ENCODE peak calls at places on chromosomes 11 and 22, in five cellular contexts. T is cardiac muscle cell, Q is keratinocyte, H is fibroblast of lung, K is astrocyte. O is an unnamed sample. For H3K36me3, the result is how much of the 10 kb centered on the place peaks cover.

GRCh38 chr22:30863161-30863833 is 105.3 kb downstream of the MORC2 start:
- DNase-seq in T (peak), Q (no peak), H (no peak), K (peak), O (no peak)

GRCh38 chr22:21038405-21038804 is 6.0 kb upstream of the SLC7A4 start:
- DNase-seq in T (peak), Q (no peak), H (peak), K (peak), O (no peak)

GRCh38 chr11:77819921-77820564 is 479 bp downstream of the RSF1 start:
- DNase-seq in T (peak), Q (no peak), H (peak), K (peak), O (no peak)

GRCh38 chr22:44284711-44285110 is 28.0 kb downstream of the SHISAL1 start:
- DNase-seq in T (no peak), Q (no peak), H (no peak), K (no peak), O (no peak)

GRCh38 chr11:6156628-6157367 is 13.3 kb downstream of the OR52B2 start:
- DNase-seq in T (no peak), Q (no peak), H (no peak), K (no peak), O (no peak)

GRCh38 chr22:30381250-30381649 is 6.0 kb downstream of the RNF215 start:
- DNase-seq in T (no peak), Q (no peak), H (no peak), K (no peak), O (no peak)

GRCh38 chr11:2693271-2693833 is 6.4 kb downstream of the KCNQ1OT1 start:
- DNase-seq in T (no peak), Q (no peak), H (no peak), K (no peak), O (no peak)

GRCh38 chr22:35915477-35916013 is 113.1 kb downstream of the RBFOX2 start:
- DNase-seq in T (no peak), Q (no peak), H (peak), K (peak), O (no peak)

GRCh38 chr11:40958707-40959106 is 500.7 kb downstream of the LRRC4C start:
- DNase-seq in T (no peak), Q (no peak), H (no peak), K (no peak), O (no peak)

GRCh38 chr22:22171357-22172218 is 73.0 kb upstream of the VPREB1 start:
- DNase-seq in T (no peak), Q (no peak), H (no peak), K (no peak), O (no peak)

GRCh38 chr11:12684821-12685220 is 10.6 kb downstream of the TEAD1 start:
- DNase-seq in T (no peak), Q (no peak), H (no peak), K (no peak), O (no peak)

GRCh38 chr11:11425806-11426205 is 72.8 kb upstream of the CSNK2A3 start:
- DNase-seq in T (no peak), Q (no peak), H (no peak), K (no peak), O (no peak)

GRCh38 chr22:16960884-16961249 is 47.2 kb downstream of the GAB4 start:
- DNase-seq in T (no peak), Q (no peak), H (no peak), K (no peak), O (no peak)

GRCh38 chr11:86551286-86551685 is 121.1 kb downstream of the ME3 start:
- DNase-seq in T (no peak), Q (no peak), H (peak), K (peak), O (peak)

GRCh38 chr11:66409226-66409625 is 11.6 kb upstream of the NPAS4 start:
- DNase-seq in T (no peak), Q (no peak), H (no peak), K (no peak), O (no peak)

GRCh38 chr11:113796663-113797259 is 17.2 kb downstream of the CLDN25 start:
- DNase-seq in T (peak), Q (peak), H (peak), K (peak), O (no peak)

GRCh38 chr11:34855754-34856095 is 60.5 kb downstream of the APIP start:
- DNase-seq in T (no peak), Q (no peak), H (no peak), K (no peak), O (no peak)

GRCh38 chr11:128290106-128290840 is 297.1 kb downstream of the ETS1 start:
- DNase-seq in T (peak), Q (no peak), H (peak), K (peak), O (peak)

GRCh38 chr11:131916633-131917032 is 546.2 kb downstream of the NTM start:
- DNase-seq in T (no peak), Q (no peak), H (peak), K (no peak), O (no peak)

GRCh38 chr11:123197711-123198110 is 2.7 kb upstream of the CLMP start:
- DNase-seq in T (no peak), Q (peak), H (peak), K (peak), O (peak)

GRCh38 chr22:37912171-37912570 is 6.1 kb downstream of the MICALL1 start:
- DNase-seq in T (no peak), Q (no peak), H (no peak), K (no peak), O (no peak)

GRCh38 chr22:46653596-46653995 is 33.4 kb downstream of the GRAMD4 start:
- DNase-seq in T (no peak), Q (no peak), H (no peak), K (no peak), O (no peak)

GRCh38 chr11:36394056-36394455 is 98.0 kb downstream of the PRR5L start:
- DNase-seq in T (no peak), Q (no peak), H (no peak), K (no peak), O (no peak)

GRCh38 chr22:16988257-16988656 is 19.8 kb downstream of the GAB4 start:
- DNase-seq in T (no peak), Q (no peak), H (no peak), K (no peak), O (no peak)

GRCh38 chr11:118263694-118264567 is at the start of gene MPZL2:
- DNase-seq in T (peak), Q (peak), H (no peak), K (no peak), O (no peak)

GRCh38 chr22:37169947-37170688 is 17.9 kb downstream of the C1QTNF6 start:
- DNase-seq in T (no peak), Q (no peak), H (no peak), K (no peak), O (no peak)

GRCh38 chr11:97567801-97568200 is 1178.0 kb downstream of the JRKL start:
- DNase-seq in T (no peak), Q (no peak), H (no peak), K (no peak), O (no peak)

GRCh38 chr11:35337136-35337918 is 82.0 kb downstream of the SLC1A2 start:
- DNase-seq in T (no peak), Q (peak), H (peak), K (peak), O (peak)

GRCh38 chr22:44459041-44459440 is 39.0 kb downstream of the RTL6 start:
- DNase-seq in T (no peak), Q (no peak), H (no peak), K (no peak), O (no peak)

GRCh38 chr11:58165504-58166106 is 23.3 kb upstream of the OR9Q2 start:
- DNase-seq in T (no peak), Q (no peak), H (no peak), K (no peak), O (no peak)

DNA sequence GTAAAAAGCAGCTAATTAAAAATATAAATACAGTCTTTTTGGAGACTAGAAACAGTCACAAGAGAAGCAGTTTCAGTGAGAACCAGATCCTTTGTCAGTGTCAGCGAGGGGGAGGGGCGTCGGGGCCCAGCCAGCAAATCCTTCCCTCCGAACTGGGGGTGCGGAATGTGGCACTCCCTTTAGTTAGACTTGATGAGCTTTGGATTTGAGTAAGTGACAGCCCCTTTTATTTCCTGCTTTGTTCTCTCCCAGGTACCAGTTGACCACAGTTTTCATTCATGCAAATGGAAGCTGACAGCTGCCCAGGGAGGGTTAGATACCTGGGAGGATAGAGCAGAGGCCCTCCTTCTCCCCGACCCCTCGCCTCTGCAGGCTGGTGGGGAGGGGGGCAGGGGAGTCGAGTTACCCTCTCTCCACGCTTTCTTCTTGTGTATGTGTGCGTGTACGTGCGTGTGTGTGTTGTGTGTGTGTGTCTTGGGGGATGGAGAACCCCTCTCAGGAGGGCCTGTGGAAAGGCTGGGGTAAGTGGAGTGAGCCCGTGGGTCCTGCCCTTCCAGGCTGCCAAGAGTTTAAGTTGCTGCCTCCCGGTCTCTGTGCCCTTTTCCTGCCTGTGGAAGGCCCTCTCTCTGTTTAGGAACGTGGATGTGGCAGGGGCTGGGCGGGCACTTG is 38.3 kb downstream of the PTPRJ start:
- DNase-seq in T (peak), Q (no peak), H (no peak), K (no peak), O (no peak)
- H3K4me3 ChIP-seq in T (no peak), Q (no peak), H (no peak), K (no peak), O (no peak)

DNA sequence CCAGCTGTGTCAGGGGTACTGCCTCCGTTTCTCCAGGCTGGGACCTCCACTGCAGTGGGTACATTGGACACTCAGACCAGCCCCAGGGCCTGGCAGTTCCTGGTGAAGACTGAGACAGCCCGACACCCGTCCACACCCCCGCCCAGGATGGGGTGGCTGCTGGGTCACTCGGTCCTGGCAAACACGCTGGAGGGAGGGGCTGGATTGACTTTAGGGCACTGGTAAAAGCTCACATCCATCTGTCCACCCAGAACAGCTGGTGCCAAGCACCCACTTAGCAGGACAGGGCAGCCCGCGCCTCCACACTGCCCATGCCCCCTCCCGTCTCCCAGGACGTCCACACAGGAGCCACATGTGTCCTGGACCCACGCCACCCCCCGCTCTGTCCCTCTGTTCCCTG is 10.7 kb upstream of the TBX1 start:
- DNase-seq in T (no peak), Q (no peak), H (no peak), K (no peak), O (no peak)
- TF ChIP-seq CTCF in T (no peak), Q (no peak), H (no peak), K (no peak), O (no peak)

DNA sequence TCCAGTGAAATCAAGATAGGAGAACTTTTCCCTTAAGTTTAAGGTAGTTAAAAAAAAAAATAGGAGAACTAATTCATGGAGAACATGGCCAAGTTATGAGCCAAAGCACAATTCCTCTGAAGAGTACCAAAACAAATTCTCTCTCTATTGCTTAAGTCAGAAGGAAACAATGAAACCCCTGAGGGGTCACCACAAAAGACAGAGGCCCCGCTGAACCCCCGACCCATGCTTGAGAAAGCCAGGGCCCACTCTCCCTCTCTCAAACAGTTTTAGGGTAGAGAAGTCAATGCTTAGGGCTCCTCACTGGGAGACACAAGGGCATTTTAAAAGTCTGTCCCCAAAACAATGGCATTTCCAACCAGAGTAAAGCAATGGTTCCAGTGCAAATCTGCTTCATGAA is 26.9 kb downstream of the PPP2R1B start:
- DNase-seq in T (no peak), Q (no peak), H (no peak), K (no peak), O (no peak)
- H3K36me3 ChIP-seq in T (under half), Q (under half), H (under half), K (under half), O (under half)

DNA sequence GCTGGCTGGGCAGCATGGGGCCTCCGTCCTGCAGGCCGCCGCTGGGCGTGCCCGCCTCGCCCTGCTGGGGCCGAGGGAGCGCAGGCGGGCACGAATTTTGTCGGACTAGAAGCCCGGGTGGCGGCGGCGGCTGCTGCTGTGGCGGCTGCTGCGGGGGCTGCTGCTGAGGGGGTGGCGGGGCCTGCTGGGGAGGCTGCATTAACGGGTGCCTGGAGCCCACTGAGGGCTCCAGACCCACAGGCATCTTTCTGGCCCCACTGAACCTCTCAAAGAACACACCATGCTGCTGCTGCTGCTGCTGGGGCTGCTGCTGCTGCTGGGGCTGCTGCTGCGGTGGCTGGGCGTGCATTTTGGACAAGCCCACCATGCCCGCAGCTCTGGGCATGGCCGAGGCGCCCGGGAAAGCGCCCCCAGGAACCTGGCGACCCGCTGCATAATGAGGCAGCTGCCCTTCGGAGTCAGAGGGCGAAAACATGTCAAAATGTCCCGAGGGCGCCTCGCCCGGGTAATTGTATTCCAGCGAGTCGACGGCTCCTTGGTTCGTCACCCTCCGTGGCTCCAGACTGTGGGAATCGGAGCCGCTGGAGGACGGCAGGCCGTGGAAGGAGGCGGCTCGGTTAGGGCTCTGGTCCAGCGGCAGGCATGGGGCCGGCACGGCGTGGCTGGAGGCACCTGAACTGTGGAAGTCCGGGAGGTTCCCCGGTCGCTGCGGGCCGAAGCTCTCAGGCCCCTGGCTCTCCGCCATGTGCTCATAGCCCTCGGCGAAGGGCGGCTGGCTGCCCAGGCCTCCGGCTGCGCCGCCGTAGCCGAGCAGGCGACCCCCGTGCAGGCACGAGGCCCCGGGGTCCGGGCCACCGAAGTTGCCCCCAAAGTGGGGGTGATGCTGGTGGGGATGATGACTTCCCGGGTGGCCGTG is 2.0 kb downstream of the MN1 start:
- DNase-seq in T (peak), Q (no peak), H (no peak), K (no peak), O (no peak)
- H3K4me3 ChIP-seq in T (peak), Q (peak), H (peak), K (peak), O (no peak)

GRCh38 chr11:14304601-14305000 is 54.4 kb downstream of the RRAS2 start:
- DNase-seq in T (peak), Q (no peak), H (no peak), K (no peak), O (no peak)

GRCh38 chr11:14308897-14309387 is 50.0 kb downstream of the RRAS2 start:
- DNase-seq in T (no peak), Q (no peak), H (no peak), K (no peak), O (no peak)

GRCh38 chr11:14305649-14306048 is 53.3 kb downstream of the RRAS2 start:
- DNase-seq in T (no peak), Q (no peak), H (no peak), K (no peak), O (no peak)

GRCh38 chr11:14308114-14308896 is 50.7 kb downstream of the RRAS2 start:
- DNase-seq in T (peak), Q (no peak), H (peak), K (peak), O (no peak)

GRCh38 chr11:14306481-14306880 is 52.5 kb downstream of the RRAS2 start:
- DNase-seq in T (no peak), Q (no peak), H (no peak), K (no peak), O (no peak)
- TF ChIP-seq CTCF in T (no peak), Q (peak), H (no peak), K (no peak), O (peak)

GRCh38 chr11:18088974-18089373 is 16.9 kb downstream of the SAAL1 start:
- DNase-seq in T (no peak), Q (no peak), H (no peak), K (no peak), O (no peak)

GRCh38 chr11:18093946-18094345 is 11.9 kb downstream of the SAAL1 start:
- DNase-seq in T (no peak), Q (no peak), H (no peak), K (no peak), O (no peak)

GRCh38 chr11:18091731-18092130 is 14.2 kb downstream of the SAAL1 start:
- DNase-seq in T (no peak), Q (no peak), H (no peak), K (peak), O (no peak)

DNA sequence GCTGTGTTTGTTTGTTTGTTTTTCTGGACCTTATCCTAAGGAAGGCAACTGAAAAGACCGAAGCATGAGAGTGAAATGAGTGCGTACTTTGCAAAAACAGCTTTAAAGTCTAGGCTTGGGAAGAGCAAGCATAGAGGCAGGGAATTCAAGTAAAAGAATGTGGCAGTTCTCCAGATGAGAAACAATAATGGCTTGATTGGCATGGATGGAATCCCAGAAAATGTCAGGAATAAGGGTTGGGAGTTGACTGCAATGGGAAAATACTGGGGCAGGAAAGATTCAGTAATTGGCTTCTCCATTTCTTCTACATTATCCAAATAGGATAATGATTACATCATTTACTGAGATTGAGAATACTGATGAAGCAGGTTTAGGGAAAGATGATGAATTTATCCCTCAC is 17.5 kb downstream of the SAAL1 start:
- DNase-seq in T (no peak), Q (no peak), H (no peak), K (peak), O (no peak)
- H3K36me3 ChIP-seq in T (half or more), Q (under half), H (under half), K (under half), O (under half)

GRCh38 chr11:88390254-88390653 is 52.7 kb upstream of the CTSC start:
- DNase-seq in T (no peak), Q (no peak), H (no peak), K (no peak), O (no peak)
- H3K4me3 ChIP-seq in T (no peak), Q (no peak), H (no peak), K (no peak), O (no peak)

O was measured in kidney epithelial cell.